ENCODE peak calls at places on chromosomes 11 and 22, in four cellular contexts. O is keratinocyte; R is Peyer's patch; X is stimulated activated naive CD4-positive, alpha-beta T cell. Q is an unnamed sample.

GRCh38 chr22:44192098-44192810 is 11.5 kb downstream of the PARVG start:
- DNase-seq in O (no peak), R (no peak), X (peak; percentile 18), Q (peak; percentile 14)

GRCh38 chr11:115920087-115920461 is 415.9 kb upstream of the CADM1 start:
- DNase-seq in O (no peak), R (no peak), X (no peak), Q (no peak)

GRCh38 chr11:69472053-69472765 is 9.3 kb upstream of the LINC01488 start:
- DNase-seq in O (no peak), R (no peak), X (no peak), Q (no peak)

GRCh38 chr11:64869571-64870175 is 8.7 kb downstream of the EHD1 start:
- DNase-seq in O (no peak), R (no peak), X (no peak), Q (no peak)

GRCh38 chr11:119347940-119348339 is 1.4 kb upstream of the MFRP start:
- DNase-seq in O (no peak), R (no peak), X (no peak), Q (no peak)

GRCh38 chr11:44319170-44319551 is 9.2 kb upstream of the ALX4 start:
- DNase-seq in O (no peak), R (no peak), X (no peak), Q (no peak)

GRCh38 chr11:74141274-74141695 is 29.5 kb downstream of the C2CD3 start:
- DNase-seq in O (no peak), R (no peak), X (no peak), Q (no peak)

GRCh38 chr11:92776676-92777075 is 192.8 kb upstream of the MTNR1B start:
- DNase-seq in O (no peak), R (no peak), X (no peak), Q (no peak)

GRCh38 chr22:43110927-43111623 is 525 bp downstream of the BIK start:
- DNase-seq in O (no peak), R (peak; percentile 72), X (peak; percentile 13), Q (peak; percentile 37)

GRCh38 chr22:23183107-23183698 is 2.9 kb downstream of the BCR start:
- DNase-seq in O (no peak), R (peak; percentile 66), X (no peak), Q (no peak)

GRCh38 chr11:63592975-63593395 is 21.2 kb downstream of the PLAAT3 start:
- DNase-seq in O (no peak), R (peak; percentile 63), X (no peak), Q (no peak)

GRCh38 chr11:2074266-2074825 is 64.8 kb downstream of the IGF2 start:
- DNase-seq in O (no peak), R (peak; percentile 34), X (no peak), Q (no peak)

GRCh38 chr11:15977116-15977515 is 379.2 kb downstream of the SOX6 start:
- DNase-seq in O (no peak), R (no peak), X (no peak), Q (no peak)

GRCh38 chr11:94809251-94809650 is 41.1 kb downstream of the AMOTL1 start:
- DNase-seq in O (no peak), R (no peak), X (no peak), Q (no peak)

GRCh38 chr22:17035246-17035645 is 27.2 kb upstream of the GAB4 start:
- DNase-seq in O (no peak), R (no peak), X (no peak), Q (no peak)

GRCh38 chr11:18012906-18013781 is at the start of gene SERGEF:
- DNase-seq in O (peak; percentile 41), R (peak; percentile 99), X (peak; percentile 84), Q (peak; percentile 85)

GRCh38 chr22:23395476-23396361 is 184.4 kb downstream of the IGLL1 start:
- DNase-seq in O (no peak), R (peak; percentile 9), X (no peak), Q (no peak)

GRCh38 chr11:36868380-36868779 is 270.3 kb upstream of the RAG2 start:
- DNase-seq in O (no peak), R (no peak), X (no peak), Q (no peak)

GRCh38 chr22:50467341-50467740 is 7.5 kb downstream of the SBF1 start:
- DNase-seq in O (no peak), R (no peak), X (no peak), Q (no peak)

GRCh38 chr11:12862761-12863469 is 146.2 kb upstream of the RASSF10 start:
- DNase-seq in O (no peak), R (no peak), X (no peak), Q (no peak)

GRCh38 chr11:64858467-64859401 is 14.3 kb upstream of the CDC42BPG start:
- DNase-seq in O (no peak), R (peak; percentile 87), X (peak; percentile 43), Q (no peak)

GRCh38 chr11:61345954-61346814 is 13.2 kb downstream of the TKFC start:
- DNase-seq in O (no peak), R (no peak), X (no peak), Q (no peak)

GRCh38 chr11:33779849-33780528 is 5.7 kb upstream of the FBXO3 start:
- DNase-seq in O (no peak), R (no peak), X (no peak), Q (no peak)

GRCh38 chr11:67302571-67303131 is 679 bp upstream of the SSH3 start:
- DNase-seq in O (no peak), R (peak; percentile 69), X (no peak), Q (no peak)

GRCh38 chr11:73716153-73717056 is 44.5 kb downstream of the RAB6A start:
- DNase-seq in O (no peak), R (no peak), X (no peak), Q (no peak)

Q was measured in naive thymus-derived CD4-positive, alpha-beta T cell.